ENCODE peak calls at places on chromosome 7, in eight cellular contexts. E is AG10803, N is choroid plexus epithelial cell, L is fibroblast of the aortic adventitia, G is heart left ventricle, T is BJ, I is kidney, W is psoas muscle. X is an unnamed sample.

GRCh38 chr7:26868841-26869505 is 4.6 kb upstream of the SKAP2 start:
- DNase-seq in E (no peak), G (no peak), L (peak; percentile 25), T (no peak), I (no peak), W (no peak), N (no peak), X (no peak)

GRCh38 chr7:2510909-2511768 is 8.4 kb upstream of the LFNG start:
- DNase-seq in I (no peak), L (no peak), G (no peak), N (no peak), E (no peak), W (peak; percentile 51), T (no peak), X (no peak)

GRCh38 chr7:142785841-142786250 is 15.1 kb downstream of the PRSS2 start:
- DNase-seq in W (no peak), G (no peak), T (no peak), N (no peak), I (no peak), L (no peak), E (no peak), X (no peak)

GRCh38 chr7:114759347-114760062 is 162.4 kb upstream of the MDFIC start:
- DNase-seq in L (peak; percentile 13), E (peak; percentile 4), T (peak; percentile 8), I (no peak), G (no peak), W (no peak), N (peak; percentile 14), X (peak; percentile 1)

GRCh38 chr7:140316165-140316661 is 82.1 kb downstream of the SLC37A3 start:
- DNase-seq in W (peak; percentile 62), T (peak; percentile 18), E (peak; percentile 77), N (peak; percentile 70), L (peak; percentile 85), I (peak; percentile 92), G (peak; percentile 46), X (peak; percentile 59)

GRCh38 chr7:101990811-101991418 is 173.5 kb downstream of the CUX1 start:
- DNase-seq in W (no peak), N (no peak), G (no peak), I (no peak), T (no peak), L (no peak), E (no peak), X (no peak)

GRCh38 chr7:4959881-4960280 is 894 bp upstream of the MMD2 start:
- DNase-seq in L (no peak), T (no peak), N (no peak), I (peak; percentile 10), G (no peak), W (no peak), E (no peak), X (no peak)

GRCh38 chr7:95919574-95919973 is 147.2 kb downstream of the DYNC1I1 start:
- DNase-seq in L (no peak), N (no peak), G (no peak), W (no peak), I (no peak), E (no peak), T (no peak), X (no peak)

GRCh38 chr7:2953588-2954407 is 89.9 kb downstream of the CARD11 start:
- DNase-seq in E (no peak), N (no peak), L (no peak), T (no peak), G (no peak), W (no peak), I (no peak), X (no peak)

GRCh38 chr7:1466524-1467271 is 7.4 kb upstream of the MICALL2 start:
- DNase-seq in L (peak; percentile 56), T (peak; percentile 29), E (peak; percentile 63), I (peak; percentile 97), W (peak; percentile 76), N (peak; percentile 61), G (peak; percentile 84), X (peak; percentile 74)

GRCh38 chr7:55569797-55570196 is 2.5 kb downstream of the VOPP1 start:
- DNase-seq in I (peak; percentile 53), W (no peak), L (no peak), T (no peak), G (no peak), N (no peak), E (no peak), X (no peak)

GRCh38 chr7:55571534-55572377 is 546 bp downstream of the VOPP1 start:
- DNase-seq in I (peak; percentile 84), W (peak; percentile 68), G (peak; percentile 35), L (peak; percentile 38), E (peak; percentile 52), N (peak; percentile 57), T (no peak), X (peak; percentile 55)

GRCh38 chr7:55569269-55569663 is 3.0 kb downstream of the VOPP1 start:
- DNase-seq in G (no peak), I (peak; percentile 51), T (no peak), N (no peak), E (no peak), L (no peak), W (no peak), X (no peak)

GRCh38 chr7:55570939-55571338 is 1.4 kb downstream of the VOPP1 start:
- DNase-seq in W (no peak), L (peak; percentile 84), I (no peak), G (no peak), E (peak; percentile 83), N (peak; percentile 76), T (peak; percentile 55), X (peak; percentile 81)

GRCh38 chr7:55570218-55570873 is 2.0 kb downstream of the VOPP1 start:
- DNase-seq in W (no peak), L (peak; percentile 27), E (peak; percentile 43), T (no peak), G (no peak), I (peak; percentile 37), N (no peak), X (no peak)
- H3K4me3 ChIP-seq in W (peak overlapping the region; percentile 94), L (peak overlapping the region; percentile 82), E (peak overlapping the region; percentile 81), T (peak overlapping the region; percentile 79), G (peak overlapping the region; percentile 97), I (no peak overlapping the region), N (peak overlapping the region; percentile 84), X (peak overlapping the region; percentile 80)

GRCh38 chr7:134690016-134690415 is 43.4 kb downstream of the BPGM start:
- DNase-seq in T (no peak), N (peak; percentile 88), W (no peak), L (peak; percentile 90), G (peak; percentile 39), E (peak; percentile 83), I (no peak), X (peak; percentile 81)
- TF ChIP-seq CTCF in T (peak; percentile 66), N (peak; percentile 77), W (peak; percentile 41), L (peak; percentile 71), G (peak; percentile 76), E (peak; percentile 89), I (peak; percentile 42), X (peak; percentile 67)

DNA sequence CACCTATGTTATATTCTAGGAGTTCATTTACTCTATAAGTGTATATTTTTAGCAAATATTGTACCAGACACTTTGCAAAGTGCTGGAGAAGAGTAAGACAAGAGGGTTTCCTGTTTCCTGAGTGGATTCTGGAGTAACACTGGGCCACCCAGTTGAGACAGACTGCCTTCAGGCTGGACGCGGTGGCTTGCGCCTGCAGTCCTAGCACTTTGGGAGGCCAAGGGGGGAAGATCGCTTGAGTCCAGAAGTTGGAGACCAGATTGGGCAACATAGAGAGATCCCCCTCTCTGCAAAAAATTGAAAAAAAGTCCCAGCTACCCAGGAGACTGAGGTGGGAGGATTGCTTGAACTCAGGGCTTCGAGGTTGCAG is 772 bp upstream of the ZSCAN25 start:
- DNase-seq in I (no peak), E (no peak), L (no peak), N (no peak), T (no peak), W (no peak), G (no peak), X (no peak)
- H3K4me3 ChIP-seq in I (peak overlapping the region; percentile 95), E (peak overlapping the region; percentile 98), L (peak overlapping the region; percentile 99), N (peak overlapping the region; percentile 97), T (peak overlapping the region; percentile 95), W (peak overlapping the region; percentile 97), G (peak overlapping the region; percentile 93), X (peak overlapping the region; percentile 81)

GRCh38 chr7:92694211-92694610 is 104.0 kb upstream of the FAM133B start:
- DNase-seq in T (no peak), N (no peak), I (no peak), L (no peak), G (no peak), E (no peak), W (no peak), X (no peak)

GRCh38 chr7:92697012-92697411 is 106.8 kb upstream of the FAM133B start:
- DNase-seq in N (no peak), T (no peak), E (no peak), G (no peak), W (no peak), I (no peak), L (no peak), X (no peak)

GRCh38 chr7:92696584-92696983 is 106.4 kb upstream of the FAM133B start:
- DNase-seq in W (no peak), T (no peak), I (no peak), L (no peak), E (no peak), G (no peak), N (no peak), X (no peak)

GRCh38 chr7:92697414-92697813 is 107.2 kb upstream of the FAM133B start:
- DNase-seq in W (no peak), N (peak; percentile 30), G (no peak), L (no peak), I (no peak), T (no peak), E (no peak), X (no peak)

GRCh38 chr7:92695308-92696261 is 105.4 kb upstream of the FAM133B start:
- DNase-seq in E (peak; percentile 94), L (peak; percentile 93), G (peak; percentile 34), N (peak; percentile 98), I (no peak), W (peak; percentile 13), T (peak; percentile 76), X (peak; percentile 91)
- TF ChIP-seq CTCF in E (no peak), L (no peak), G (no peak), N (no peak), I (no peak), W (no peak), T (no peak), X (no peak)

GRCh38 chr7:39460486-39460885 is 105.7 kb upstream of the YAE1 start:
- DNase-seq in N (no peak), W (no peak), I (no peak), G (no peak), T (no peak), L (no peak), E (no peak), X (no peak)

GRCh38 chr7:39461263-39461662 is 104.9 kb upstream of the YAE1 start:
- DNase-seq in T (no peak), W (no peak), G (no peak), E (no peak), I (no peak), L (no peak), N (no peak), X (no peak)

GRCh38 chr7:39459606-39460090 is 106.6 kb upstream of the YAE1 start:
- DNase-seq in E (no peak), I (no peak), G (no peak), T (no peak), W (no peak), L (no peak), N (no peak), X (no peak)

GRCh38 chr7:39453743-39454355 is 112.4 kb upstream of the YAE1 start:
- DNase-seq in W (no peak), L (peak; percentile 69), I (no peak), E (peak; percentile 54), T (no peak), G (no peak), N (peak; percentile 78), X (peak; percentile 30)

GRCh38 chr7:39458346-39458745 is 107.9 kb upstream of the YAE1 start:
- DNase-seq in W (no peak), N (no peak), E (peak; percentile 11), L (no peak), T (no peak), G (no peak), I (no peak), X (no peak)
- H3K4me3 ChIP-seq in W (peak overlapping the region; percentile 64), N (no peak overlapping the region), E (peak overlapping the region; percentile 43), L (no peak overlapping the region), T (peak overlapping the region; percentile 14), G (peak overlapping the region; percentile 29), I (peak overlapping the region; percentile 39), X (no peak overlapping the region)